ENCODE peak calls at places on chromosomes 16 and 17, in seven cellular contexts. A, C, K, I, X, U and T are unnamed samples.
A peak's percentile ranks its signal among the peaks of the same experiment; 100 is the strongest.

GRCh38 chr17:688100-688989 is 26.3 kb downstream of the VPS53 start:
- DNase-seq in I (no peak), U (no peak), X (no peak), K (no peak), A (peak; percentile 32), C (no peak), T (no peak)

GRCh38 chr16:79651363-79651762 is 50.8 kb upstream of the MAF start:
- DNase-seq in U (no peak), C (peak; percentile 36), I (peak; percentile 84), A (peak; percentile 29), X (peak; percentile 53), K (no peak), T (no peak)

GRCh38 chr17:45640141-45640850 is 143.8 kb upstream of the CRHR1 start:
- DNase-seq in C (peak; percentile 52), I (peak; percentile 73), K (no peak), X (peak; percentile 71), U (peak; percentile 71), A (peak; percentile 60), T (peak; percentile 14)

GRCh38 chr16:14600164-14600563 is 29.9 kb downstream of the PARN start:
- DNase-seq in A (peak; percentile 34), U (no peak), X (no peak), K (no peak), I (no peak), C (no peak), T (no peak)

GRCh38 chr17:20823890-20824289 is 218.9 kb downstream of the USP22 start:
- DNase-seq in U (no peak), A (no peak), C (no peak), X (no peak), I (no peak), K (no peak), T (no peak)

GRCh38 chr17:2593846-2594656 is 597 bp downstream of the PAFAH1B1 start:
- DNase-seq in K (peak; percentile 53), X (peak; percentile 78), C (peak; percentile 81), U (peak; percentile 83), I (peak; percentile 91), A (peak; percentile 79), T (peak; percentile 70)

GRCh38 chr16:28930652-28931051 is 1.1 kb upstream of the CD19 start:
- DNase-seq in X (no peak), K (no peak), I (no peak), A (no peak), U (no peak), C (no peak), T (no peak)

GRCh38 chr17:14298221-14298994 is 2.5 kb upstream of the HS3ST3B1 start:
- DNase-seq in K (no peak), C (no peak), I (no peak), U (peak; percentile 31), A (no peak), X (no peak), T (no peak)

GRCh38 chr16:55682086-55682485 is 26.3 kb downstream of the SLC6A2 start:
- DNase-seq in U (no peak), I (no peak), X (no peak), K (no peak), C (no peak), A (no peak), T (no peak)

GRCh38 chr16:1183235-1183907 is 30.5 kb downstream of the CACNA1H start:
- DNase-seq in X (peak; percentile 83), C (no peak), U (no peak), K (no peak), A (no peak), I (peak; percentile 90), T (no peak)

GRCh38 chr16:1180772-1181714 is 28.1 kb downstream of the CACNA1H start:
- DNase-seq in A (no peak), C (no peak), X (peak; percentile 55), K (no peak), U (no peak), I (no peak), T (no peak)

GRCh38 chr16:1184156-1184868 is 31.4 kb downstream of the CACNA1H start:
- DNase-seq in X (peak; percentile 43), K (no peak), U (no peak), A (no peak), C (no peak), I (peak; percentile 86), T (no peak)

GRCh38 chr16:1184980-1185379 is 32.1 kb downstream of the CACNA1H start:
- DNase-seq in U (no peak), C (no peak), X (no peak), I (no peak), A (no peak), K (no peak), T (no peak)

DNA sequence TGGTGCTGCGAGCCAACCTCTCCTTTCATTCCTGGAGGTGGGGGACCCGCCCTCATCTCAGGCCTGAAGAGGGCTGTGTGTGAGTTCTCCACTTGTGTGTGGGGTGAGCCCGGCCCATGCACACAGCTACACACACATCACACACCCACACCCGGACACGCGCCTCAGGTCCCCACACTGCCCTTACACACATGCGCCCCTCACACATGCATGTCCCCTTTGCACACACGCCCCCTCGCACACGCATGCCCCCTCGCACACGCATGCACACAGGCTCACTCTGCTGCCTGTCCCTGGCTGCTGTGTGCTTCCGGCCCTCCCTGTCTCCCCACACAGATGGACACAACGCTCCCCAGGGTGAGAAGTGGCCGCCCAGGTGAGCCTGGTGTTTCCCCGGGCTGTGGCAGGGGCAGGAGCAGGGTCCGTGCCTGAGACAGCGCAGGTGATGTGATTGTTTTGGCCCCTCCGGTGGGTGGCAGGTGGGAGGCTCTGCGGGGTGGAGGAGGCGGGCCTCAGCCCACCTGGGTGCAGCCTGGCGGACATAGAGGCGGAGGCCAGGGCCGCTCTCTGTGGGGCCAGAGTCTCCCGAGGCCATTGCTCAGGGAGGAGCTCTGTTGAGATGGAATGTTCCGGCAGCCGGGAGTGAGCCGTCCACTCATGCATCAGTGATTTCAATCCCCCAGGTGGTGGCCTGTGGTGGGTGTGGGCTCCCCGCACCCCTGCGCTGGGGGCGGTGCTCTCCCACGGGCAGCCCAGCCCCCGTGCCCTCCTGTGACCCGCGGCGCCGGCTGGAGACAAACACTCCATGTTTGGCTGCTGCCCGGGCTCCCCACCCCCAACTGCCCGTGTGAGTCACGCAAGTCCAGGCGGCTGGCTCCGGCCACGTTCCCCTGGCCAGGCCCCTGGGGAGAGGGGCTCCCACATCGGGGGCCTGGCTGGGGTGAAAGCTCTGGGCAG is 29.1 kb downstream of the CACNA1H start:
- DNase-seq in U (peak; percentile 76), C (no peak), A (no peak), K (no peak), I (peak; percentile 94), X (peak; percentile 87), T (peak; percentile 6)
- TF ChIP-seq POLR2A in U (no peak), C (no peak), A (no peak), K (no peak), I (no peak), X (no peak), T (no peak)

GRCh38 chr16:85554791-85555548 is 58.2 kb upstream of the GSE1 start:
- DNase-seq in A (no peak), U (peak; percentile 74), C (peak; percentile 38), X (peak; percentile 80), I (peak; percentile 91), K (no peak), T (no peak)

GRCh38 chr16:85551319-85551978 is 61.7 kb upstream of the GSE1 start:
- DNase-seq in A (no peak), C (no peak), X (no peak), U (no peak), K (no peak), I (no peak), T (no peak)

GRCh38 chr16:85552980-85553435 is 60.1 kb upstream of the GSE1 start:
- DNase-seq in A (no peak), K (no peak), X (no peak), C (no peak), I (no peak), U (no peak), T (no peak)

GRCh38 chr16:85554114-85554790 is 58.9 kb upstream of the GSE1 start:
- DNase-seq in C (peak; percentile 47), K (peak; percentile 39), I (peak; percentile 88), X (peak; percentile 66), A (peak; percentile 78), U (no peak), T (peak; percentile 66)

DNA sequence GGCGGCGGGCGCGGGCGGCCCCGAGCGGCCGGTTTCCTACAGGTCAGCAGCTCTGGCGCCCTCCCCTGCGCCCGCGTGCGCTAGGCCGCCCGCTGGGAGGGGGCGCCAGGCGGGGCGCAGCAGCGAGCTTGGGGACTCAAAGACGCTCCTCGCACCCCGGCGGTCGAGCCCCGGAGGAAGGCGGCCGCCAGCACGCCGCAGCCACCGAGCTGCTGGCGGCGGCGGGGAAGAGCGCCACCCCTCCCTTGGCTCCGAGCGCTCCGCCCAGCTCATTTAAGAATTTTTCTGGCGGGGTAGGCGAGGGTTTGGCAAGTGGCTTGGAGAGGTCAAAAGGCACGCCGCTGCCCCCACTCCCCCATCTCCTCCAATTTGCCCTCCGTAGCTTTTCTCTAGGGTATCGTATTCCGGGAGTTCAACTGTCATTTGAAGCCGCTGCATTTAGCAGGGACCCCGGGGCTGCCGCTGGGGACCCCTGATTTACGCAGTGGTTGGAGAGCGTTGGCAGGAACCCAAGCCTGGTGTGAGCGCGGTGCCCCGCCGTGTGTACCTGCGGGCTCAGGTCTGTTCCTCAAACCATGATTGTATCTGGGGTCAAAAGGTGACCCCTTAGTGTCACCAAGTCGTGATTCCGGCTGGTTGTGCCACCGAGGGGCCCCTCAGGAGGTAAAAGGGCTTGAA is 59.5 kb upstream of the GSE1 start:
- DNase-seq in A (no peak), C (no peak), K (no peak), U (peak; percentile 88), I (no peak), X (peak; percentile 64), T (no peak)
- TF ChIP-seq POLR2A in A (no peak), C (no peak), K (no peak), U (peak; percentile 77), I (no peak), X (no peak), T (peak; percentile 56)

DNA sequence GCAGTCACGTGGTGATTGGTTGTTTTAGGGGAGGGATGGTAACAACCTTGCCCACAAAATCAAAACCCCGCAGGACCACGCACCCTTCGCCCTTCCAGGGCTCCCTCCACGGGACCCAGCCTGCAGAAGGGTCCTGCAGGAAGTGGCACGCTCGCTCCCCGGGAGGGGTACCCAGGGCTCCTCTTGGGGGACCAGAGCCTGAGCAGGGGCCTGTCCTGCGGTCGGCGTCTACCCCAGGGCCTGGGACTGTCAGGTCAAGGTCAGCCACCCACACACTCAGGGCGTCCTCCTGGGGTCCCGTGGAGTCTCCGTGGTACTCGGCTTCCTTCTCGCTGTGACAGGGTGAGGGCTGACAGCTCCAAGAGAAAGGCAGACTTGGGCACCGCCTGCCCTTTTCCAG is 33.9 kb downstream of the ZNF469 start:
- DNase-seq in K (no peak), A (no peak), X (no peak), U (no peak), C (no peak), I (no peak), T (no peak)
- TF ChIP-seq POLR2A in K (no peak), A (no peak), X (no peak), U (no peak), C (no peak), I (no peak), T (no peak)

DNA sequence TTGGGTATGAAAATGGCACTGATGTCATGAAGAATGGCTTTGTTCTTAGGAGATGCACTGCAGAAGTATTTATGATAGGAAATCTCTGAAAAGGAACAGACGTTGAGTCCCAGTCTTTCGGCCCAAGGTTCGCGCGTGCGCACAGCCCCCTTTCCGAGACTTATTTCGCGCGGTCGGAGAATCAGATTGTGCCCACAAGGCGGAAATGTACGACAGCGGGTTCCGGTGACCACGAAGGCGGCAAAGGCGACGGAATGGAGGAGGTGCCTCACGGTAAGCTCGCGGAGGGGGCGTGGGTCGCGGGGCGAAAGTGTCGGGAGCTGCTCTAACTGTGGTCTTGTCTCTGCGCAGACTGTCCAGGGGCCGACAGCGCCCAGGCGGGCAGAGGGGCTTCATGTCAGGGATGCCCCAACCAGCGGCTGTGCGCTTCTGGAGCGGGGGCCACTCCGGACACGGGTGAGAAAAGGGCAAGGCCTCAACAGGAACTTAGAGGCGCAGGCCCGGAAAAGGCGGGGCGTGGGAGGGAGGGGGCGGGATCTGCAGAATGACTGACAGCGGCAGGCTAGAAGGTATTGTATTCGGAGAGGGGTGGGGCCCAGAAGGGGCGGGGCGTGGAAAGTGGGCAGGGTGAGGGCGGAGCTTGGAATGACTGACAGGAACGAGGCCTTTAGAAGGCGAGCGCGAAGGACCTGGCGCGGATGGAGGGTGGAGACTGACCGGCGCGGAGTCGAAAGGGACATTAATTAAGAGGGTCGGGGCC is at the start of gene NUBP1:
- DNase-seq in C (peak; percentile 99), A (peak; percentile 100), I (peak; percentile 100), K (peak; percentile 95), X (peak; percentile 100), U (peak; percentile 99), T (peak; percentile 98)
- TF ChIP-seq POLR2A in C (peak; percentile 90), A (peak; percentile 60), I (peak; percentile 39), K (no peak), X (peak; percentile 97), U (peak; percentile 94), T (peak; percentile 76)